ENCODE peak calls at places on chromosome 20, in ten cellular contexts. J is IMR-90, H is esophagus muscularis mucosa, M is transverse colon, C is ovary, F is sigmoid colon, Z is esophagus squamous epithelium, L is right lobe of liver, G is tibial nerve, P is GM12878. V is an unnamed sample.

GRCh38 chr20:25248501-25249172 is 752 bp downstream of the PYGB start:
- DNase-seq in Z (no peak), H (no peak), G (no peak), C (peak; percentile 62), F (peak; percentile 74), M (peak; percentile 38), L (peak; percentile 59), P (no peak), J (peak; percentile 37), V (no peak)

GRCh38 chr20:14848806-14849205 is 511.4 kb upstream of the FLRT3 start:
- DNase-seq in G (no peak), C (no peak), L (no peak), F (no peak), Z (no peak), H (no peak), J (no peak), M (no peak), P (no peak), V (no peak)

GRCh38 chr20:54361485-54361884 is 113.9 kb upstream of the DOK5 start:
- DNase-seq in C (no peak), L (no peak), M (no peak), H (no peak), P (no peak), J (no peak), G (no peak), Z (no peak), F (no peak), V (no peak)

GRCh38 chr20:2688041-2688591 is 4.5 kb upstream of the EBF4 start:
- DNase-seq in G (peak; percentile 40), P (no peak), L (peak; percentile 46), M (peak; percentile 56), J (peak; percentile 29), F (peak; percentile 70), Z (no peak), C (peak; percentile 64), H (no peak), V (no peak)

GRCh38 chr20:63864545-63864977 is 509 bp upstream of the TPD52L2 start:
- DNase-seq in G (no peak), C (no peak), L (no peak), M (no peak), P (no peak), H (no peak), J (no peak), Z (no peak), F (no peak), V (no peak)

GRCh38 chr20:15406072-15406471 is 1068.7 kb upstream of the FLRT3 start:
- DNase-seq in L (no peak), Z (no peak), H (no peak), M (no peak), C (no peak), J (no peak), P (no peak), F (no peak), G (no peak), V (no peak)

GRCh38 chr20:43959079-43959919 is 44.6 kb downstream of the TOX2 start:
- DNase-seq in L (peak; percentile 80), G (no peak), J (no peak), C (no peak), P (no peak), F (no peak), M (peak; percentile 20), H (no peak), Z (no peak), V (no peak)

GRCh38 chr20:37941332-37941731 is 38.4 kb downstream of the VSTM2L start:
- DNase-seq in F (no peak), C (no peak), G (no peak), Z (no peak), M (no peak), P (no peak), L (no peak), J (no peak), H (no peak), V (no peak)

GRCh38 chr20:49400410-49400809 is 82.1 kb downstream of the KCNB1 start:
- DNase-seq in H (peak; percentile 93), P (no peak), Z (no peak), L (no peak), C (peak; percentile 32), J (peak; percentile 23), M (peak; percentile 32), G (peak; percentile 73), F (peak; percentile 93), V (peak; percentile 69)

GRCh38 chr20:1327827-1328679 is 886 bp downstream of the SDCBP2 start:
- DNase-seq in C (no peak), Z (no peak), M (peak; percentile 46), P (no peak), H (peak; percentile 57), L (no peak), J (no peak), F (peak; percentile 49), G (no peak), V (peak; percentile 43)

GRCh38 chr20:44993343-44993742 is 27.0 kb downstream of the STK4 start:
- DNase-seq in C (no peak), M (no peak), G (no peak), Z (no peak), H (no peak), F (no peak), L (no peak), P (no peak), J (peak; percentile 12), V (no peak)

GRCh38 chr20:24489631-24490260 is 20.3 kb downstream of the SYNDIG1 start:
- DNase-seq in J (no peak), L (no peak), C (no peak), M (no peak), Z (no peak), H (no peak), P (no peak), F (peak; percentile 28), G (no peak), V (no peak)

GRCh38 chr20:7702141-7702540 is 238.1 kb downstream of the HAO1 start:
- DNase-seq in M (no peak), L (no peak), F (no peak), P (no peak), C (no peak), Z (no peak), H (no peak), G (no peak), J (no peak), V (no peak)

GRCh38 chr20:48359692-48360337 is 468.0 kb downstream of the PREX1 start:
- DNase-seq in M (peak; percentile 67), Z (no peak), P (peak; percentile 85), J (no peak), F (no peak), L (no peak), C (no peak), H (no peak), G (no peak), V (no peak)

GRCh38 chr20:53623454-53624206 is 30.0 kb upstream of the ZNF217 start:
- DNase-seq in J (peak; percentile 77), C (peak; percentile 64), Z (no peak), H (no peak), P (peak; percentile 60), G (peak; percentile 76), F (peak; percentile 87), L (peak; percentile 73), M (peak; percentile 74), V (peak; percentile 83)

GRCh38 chr20:23350007-23350854 is at the start of gene NXT1:
- DNase-seq in J (peak; percentile 99), P (peak; percentile 92), G (peak; percentile 95), L (peak; percentile 96), C (peak; percentile 99), F (peak; percentile 99), Z (peak; percentile 85), M (peak; percentile 98), H (peak; percentile 99), V (peak; percentile 98)
- TF ChIP-seq POLR2A in J (peak; percentile 92), P (peak; percentile 83), G (peak; percentile 94), L (peak; percentile 81), C (peak; percentile 90), F (peak; percentile 80), Z (peak; percentile 72), M (peak; percentile 86), H (peak; percentile 91), V (peak; percentile 96)

GRCh38 chr20:61869750-61870507 is 195.8 kb downstream of the TAF4 start:
- DNase-seq in C (no peak), Z (no peak), P (no peak), J (no peak), L (no peak), F (no peak), M (no peak), G (no peak), H (no peak), V (no peak)
- H3K27me3 ChIP-seq in C (no peaks in the 10 kb centered on the region), Z (no peaks in the 10 kb centered on the region), P (no peaks in the 10 kb centered on the region), J (no peaks in the 10 kb centered on the region), L (no peaks in the 10 kb centered on the region), F (peaks cover 24% of the 10 kb centered on the region), M (no peaks in the 10 kb centered on the region), G (no peaks in the 10 kb centered on the region), H (no peaks in the 10 kb centered on the region), V (peaks cover 4% of the 10 kb centered on the region)

GRCh38 chr20:33284937-33285336 is 1.9 kb downstream of the BPIFB1 start:
- DNase-seq in F (no peak), Z (no peak), P (no peak), J (no peak), L (no peak), G (no peak), M (no peak), H (no peak), C (no peak), V (no peak)
- TF ChIP-seq CTCF in F (no peak), Z (no peak), P (no peak), J (no peak), L (no peak), G (no peak), M (no peak), H (no peak), C (no peak), V (no peak)

DNA sequence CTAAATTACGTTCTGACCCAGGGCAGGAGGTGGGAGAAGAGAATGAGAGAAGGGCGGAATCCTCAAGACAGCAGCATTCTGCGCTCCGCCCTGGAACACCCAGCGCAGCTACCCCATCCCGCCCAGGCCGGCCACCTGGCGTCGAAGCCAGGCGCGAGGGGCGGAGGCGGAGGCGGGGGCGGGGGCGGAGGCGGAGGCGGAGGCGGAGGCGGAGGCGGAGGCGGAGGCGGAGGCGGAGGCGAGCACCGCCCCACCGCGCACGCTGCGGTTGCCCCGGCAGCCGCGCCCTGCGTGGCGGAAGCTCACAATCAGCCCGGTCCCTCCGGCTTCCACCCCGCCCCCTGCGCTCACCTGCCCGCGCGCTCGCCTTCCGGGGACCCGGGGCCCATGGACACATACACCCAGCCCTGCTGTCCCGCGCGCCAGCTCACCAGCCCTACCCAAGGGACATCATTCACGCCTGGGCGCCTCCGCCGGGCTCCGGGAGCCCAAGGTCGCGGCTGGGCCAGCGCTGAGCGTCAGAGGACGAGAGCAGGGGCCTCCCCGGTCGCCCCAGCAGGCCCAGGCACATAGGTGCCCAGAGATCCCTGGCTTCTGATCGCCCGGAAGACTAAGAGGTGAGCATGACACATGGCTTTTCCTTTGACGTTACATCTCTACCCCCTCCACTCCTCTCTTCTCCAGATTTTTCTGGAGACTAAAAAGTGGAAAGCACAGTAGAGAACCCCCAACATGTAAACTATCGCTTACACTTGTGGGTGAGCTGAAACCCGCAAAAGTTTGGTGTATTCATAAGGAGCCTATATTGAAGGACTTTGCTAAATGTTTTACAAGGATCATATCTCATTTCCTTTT is at the start of gene ANKEF1:
- DNase-seq in F (peak; percentile 74), C (peak; percentile 84), G (peak; percentile 22), P (no peak), Z (peak; percentile 11), L (peak; percentile 89), M (peak; percentile 92), H (no peak), J (peak; percentile 2), V (peak; percentile 25)
- TF ChIP-seq POLR2A in F (no peak), C (peak; percentile 43), G (no peak), P (peak; percentile 63), Z (no peak), L (peak; percentile 64), M (peak; percentile 71), H (no peak), J (no peak), V (no peak)

GRCh38 chr20:57145089-57145631 is 121.3 kb downstream of the BMP7 start:
- DNase-seq in Z (no peak), H (no peak), C (no peak), L (no peak), J (no peak), P (no peak), G (no peak), F (no peak), M (no peak), V (no peak)
- H3K27me3 ChIP-seq in Z (no peaks in the 10 kb centered on the region), H (no peaks in the 10 kb centered on the region), C (no peaks in the 10 kb centered on the region), L (no peaks in the 10 kb centered on the region), J (no peaks in the 10 kb centered on the region), P (no peaks in the 10 kb centered on the region), G (no peaks in the 10 kb centered on the region), F (no peaks in the 10 kb centered on the region), M (peaks cover 2% of the 10 kb centered on the region), V (no peaks in the 10 kb centered on the region)